ENCODE peak calls at places on chromosomes 1 and 21, in nine cellular contexts. M is A673, J is AG04449, T is H9, W is fibroblast of mammary gland, F is psoas muscle, K is HCT116, B is lower lobe of right lung, V is WTC11. R is an unnamed sample.

GRCh38 chr1:8447616-8448150 is 129.8 kb downstream of the SLC45A1 start:
- DNase-seq in K (no peak), W (no peak), F (no peak), J (no peak), B (no peak), T (no peak), V (no peak), M (no peak), R (no peak)

GRCh38 chr1:44305962-44306422 is 49.1 kb downstream of the ERI3 start:
- DNase-seq in B (no peak), V (no peak), W (no peak), M (no peak), F (no peak), K (no peak), J (no peak), T (no peak), R (no peak)

GRCh38 chr1:64187646-64188045 is 15.8 kb upstream of the UBE2U start:
- DNase-seq in K (no peak), M (no peak), F (no peak), T (no peak), W (peak), V (no peak), B (no peak), J (no peak), R (no peak)

GRCh38 chr1:115277276-115277675 is 60.8 kb downstream of the NGF start:
- DNase-seq in W (peak), K (peak), V (no peak), J (no peak), T (no peak), B (no peak), M (no peak), F (no peak), R (no peak)

GRCh38 chr1:85200367-85200869 is 398 bp downstream of the SYDE2 start:
- DNase-seq in W (no peak), M (peak), B (peak), F (no peak), V (peak), J (no peak), T (peak), K (no peak), R (no peak)

GRCh38 chr1:231393668-231394067 is 28.4 kb downstream of the EGLN1 start:
- DNase-seq in B (no peak), T (no peak), M (no peak), W (no peak), J (no peak), V (no peak), K (no peak), F (no peak), R (no peak)

GRCh38 chr1:153774780-153775431 is at the start of gene SLC27A3:
- DNase-seq in B (no peak), V (peak), K (peak), T (peak), J (no peak), W (peak), M (peak), F (peak), R (no peak)

GRCh38 chr1:34603594-34603993 is 151.3 kb upstream of the GJB5 start:
- DNase-seq in F (no peak), M (peak), V (no peak), W (no peak), J (no peak), K (no peak), T (no peak), B (no peak), R (no peak)

GRCh38 chr1:170594227-170594626 is 62.3 kb downstream of the GORAB start:
- DNase-seq in J (no peak), V (no peak), B (no peak), K (no peak), T (no peak), M (no peak), W (no peak), F (no peak), R (no peak)

GRCh38 chr1:161013591-161014513 is 7.1 kb downstream of the F11R start:
- DNase-seq in T (peak), J (no peak), V (peak), B (peak), W (peak), F (peak), K (no peak), M (no peak), R (no peak)

GRCh38 chr1:210627740-210628139 is 299.0 kb downstream of the HHAT start:
- DNase-seq in B (no peak), J (no peak), F (no peak), V (no peak), W (no peak), M (no peak), K (no peak), T (no peak), R (no peak)

GRCh38 chr1:7109901-7110300 is 324.6 kb downstream of the CAMTA1 start:
- DNase-seq in M (no peak), F (no peak), J (no peak), W (no peak), B (no peak), K (no peak), V (no peak), T (no peak), R (no peak)

GRCh38 chr1:77673716-77674355 is 8.6 kb downstream of the ZZZ3 start:
- DNase-seq in V (no peak), W (no peak), T (no peak), K (no peak), B (no peak), J (no peak), F (no peak), M (no peak), R (no peak)

GRCh38 chr1:166969074-166969677 is 6.2 kb downstream of the ILDR2 start:
- DNase-seq in M (no peak), V (no peak), W (no peak), F (no peak), T (no peak), J (no peak), K (no peak), B (no peak), R (no peak)

DNA sequence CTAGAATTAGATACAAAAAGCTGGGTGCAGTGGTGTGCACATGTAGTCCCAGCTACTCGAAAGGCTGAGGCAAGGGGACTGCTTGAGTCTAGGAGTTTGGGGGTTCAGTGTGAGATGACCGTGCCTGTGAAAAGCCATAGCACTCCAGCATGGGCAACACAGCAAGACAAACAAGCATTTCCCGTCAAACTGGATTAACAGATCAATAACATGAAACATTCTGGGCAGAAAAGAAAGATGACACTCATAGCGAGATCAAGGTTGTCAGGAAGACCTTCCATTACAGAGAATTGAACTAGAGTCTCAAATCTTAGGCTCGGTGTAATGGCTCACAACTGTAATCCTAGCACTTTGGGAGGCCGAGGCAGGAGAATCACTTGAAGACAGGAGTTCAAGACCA is 14.0 kb downstream of the TFB2M start:
- DNase-seq in F (no peak), W (no peak), B (no peak), M (no peak), V (no peak), T (no peak), K (no peak), J (no peak), R (no peak)
- TF ChIP-seq CTCF in F (no peak), W (no peak), B (no peak), M (no peak), V (no peak), T (no peak), K (no peak), J (no peak), R (no peak)

DNA sequence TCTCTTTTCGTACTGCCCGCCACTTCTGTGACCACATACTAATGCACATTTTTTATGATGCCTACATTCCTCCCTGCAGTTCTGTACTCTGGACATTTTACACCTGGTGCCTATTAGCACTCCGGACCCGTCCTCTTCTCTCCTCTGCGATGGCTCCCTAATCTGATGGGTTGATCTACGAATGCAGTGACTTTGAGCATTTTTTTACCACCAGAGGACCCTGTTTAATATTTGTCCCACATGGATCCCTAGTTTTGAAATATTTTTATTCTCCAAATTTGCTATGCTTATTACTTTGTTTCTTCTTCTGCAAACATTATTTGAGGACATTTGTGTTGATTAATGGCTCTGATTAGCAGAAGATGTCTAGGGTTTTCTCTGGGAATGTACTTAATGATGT is 5.2 kb downstream of the PPFIA4 start:
- DNase-seq in F (no peak), T (no peak), M (peak), J (no peak), V (no peak), B (no peak), K (no peak), W (no peak), R (no peak)
- TF ChIP-seq CTCF in F (peak), T (peak), M (peak), J (no peak), V (no peak), B (no peak), K (peak), W (peak), R (no peak)

GRCh38 chr1:150076985-150077384 is 9.4 kb downstream of the VPS45 start:
- DNase-seq in B (no peak), M (no peak), J (no peak), K (no peak), F (no peak), V (no peak), T (no peak), W (no peak), R (no peak)

GRCh38 chr1:150073516-150073915 is 5.9 kb downstream of the VPS45 start:
- DNase-seq in B (no peak), K (no peak), T (no peak), M (no peak), F (no peak), J (no peak), W (no peak), V (no peak), R (no peak)

GRCh38 chr1:150076066-150076465 is 8.5 kb downstream of the VPS45 start:
- DNase-seq in B (no peak), M (no peak), K (no peak), W (no peak), J (no peak), T (no peak), V (no peak), F (no peak), R (no peak)

GRCh38 chr1:150069923-150070322 is 2.3 kb downstream of the VPS45 start:
- DNase-seq in T (no peak), K (no peak), F (no peak), M (no peak), J (no peak), W (no peak), V (no peak), B (no peak), R (no peak)

GRCh38 chr1:150072959-150073358 is 5.4 kb downstream of the VPS45 start:
- DNase-seq in B (no peak), T (no peak), F (no peak), K (peak), J (no peak), W (peak), V (no peak), M (peak), R (no peak)
- TF ChIP-seq CTCF in B (peak), T (peak), F (peak), K (peak), J (no peak), W (peak), V (no peak), M (peak), R (peak)

GRCh38 chr1:111332190-111332589 is 41.5 kb downstream of the CHIA start:
- DNase-seq in M (no peak), B (no peak), F (no peak), J (no peak), V (no peak), T (no peak), K (no peak), W (no peak), R (no peak)

GRCh38 chr1:111334169-111334568 is 43.5 kb downstream of the CHIA start:
- DNase-seq in V (peak), M (peak), J (no peak), T (peak), K (peak), F (no peak), B (no peak), W (peak), R (peak)
- TF ChIP-seq CTCF in V (no peak), M (peak), J (peak), T (peak), K (peak), F (peak), B (peak), W (peak), R (peak)

GRCh38 chr1:58784758-58785423 is 1.0 kb upstream of the JUN start:
- DNase-seq in T (peak), F (peak), K (peak), J (peak), B (peak), M (peak), V (peak), W (peak), R (peak)
- TF ChIP-seq CTCF in T (peak), F (peak), K (peak), J (peak), B (peak), M (peak), V (no peak), W (peak), R (peak)

GRCh38 chr1:82492168-82492567 is 691.4 kb downstream of the ADGRL2 start:
- DNase-seq in K (no peak), B (no peak), M (no peak), J (no peak), T (no peak), V (no peak), W (no peak), F (no peak), R (no peak)
- TF ChIP-seq CTCF in K (no peak), B (no peak), M (no peak), J (no peak), T (no peak), V (no peak), W (no peak), F (no peak), R (no peak)

GRCh38 chr21:46639489-46640386 is 4.3 kb downstream of the PRMT2 start:
- DNase-seq in W (peak), J (no peak), F (no peak), M (peak), T (no peak), B (no peak), V (no peak), K (no peak), R (no peak)
- TF ChIP-seq CTCF in W (peak), J (peak), F (peak), M (peak), T (peak), B (peak), V (no peak), K (peak), R (peak)

DNA sequence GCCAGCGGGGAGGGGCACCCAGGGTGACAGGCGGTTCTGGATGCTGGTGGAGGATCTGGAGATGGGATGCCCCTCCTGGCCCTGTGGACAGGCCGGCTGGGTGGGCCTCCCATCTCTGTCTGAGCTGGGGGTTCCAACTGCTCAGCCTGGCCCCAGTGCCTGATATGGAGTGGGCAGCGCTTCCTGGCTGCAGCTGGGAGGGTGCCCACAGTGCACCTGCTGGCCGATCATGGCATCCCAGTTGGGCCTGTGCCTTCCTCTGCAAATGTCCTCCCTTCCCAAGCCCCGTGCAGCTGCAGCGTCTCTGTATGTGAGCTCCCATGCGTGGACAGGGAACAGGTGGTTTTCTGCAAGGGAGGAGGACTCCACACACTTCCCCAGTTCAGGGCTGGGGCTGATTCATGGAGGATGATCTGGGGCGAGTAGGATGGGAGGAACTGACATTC is 2.1 kb downstream of the PFKL start:
- DNase-seq in V (no peak), M (no peak), J (no peak), W (no peak), F (no peak), B (no peak), K (no peak), T (no peak), R (no peak)
- TF ChIP-seq CTCF in V (no peak), M (no peak), J (no peak), W (no peak), F (peak), B (no peak), K (no peak), T (peak), R (no peak)

R was measured in AG09319.